ENCODE peak calls at places on chromosomes 16 and 17, in nine cellular contexts. F is cardiac muscle cell, O is nephron progenitor cell, N is fibroblast of mammary gland, L is HFF-Myc, Q is cardiac fibroblast, A is bronchial epithelial cell, X is colonic mucosa, B is upper lobe of right lung. Y is an unnamed sample.
A peak's percentile ranks its signal among the peaks of the same experiment; 100 is the strongest.

GRCh38 chr17:5584971-5585794 is 874 bp upstream of the NLRP1 start:
- DNase-seq in B (no peak), L (peak; percentile 39), F (peak; percentile 74), N (peak; percentile 81), A (peak; percentile 96), X (no peak), Q (peak; percentile 77), O (no peak), Y (no peak)

GRCh38 chr17:8408371-8408770 is 10.7 kb upstream of the RNF222 start:
- DNase-seq in L (no peak), O (no peak), F (no peak), Q (no peak), X (peak; percentile 65), B (no peak), A (peak; percentile 67), N (no peak), Y (no peak)

GRCh38 chr17:48520631-48521045 is 10.2 kb downstream of the HOXB1 start:
- DNase-seq in A (no peak), F (no peak), N (no peak), L (no peak), B (no peak), Q (peak; percentile 41), X (no peak), O (no peak), Y (no peak)

GRCh38 chr16:78005881-78006280 is 16.5 kb upstream of the CLEC3A start:
- DNase-seq in F (no peak), A (no peak), N (peak; percentile 4), B (no peak), O (no peak), X (no peak), L (no peak), Q (no peak), Y (no peak)

GRCh38 chr17:57511475-57512123 is 233.5 kb downstream of the CCDC182 start:
- DNase-seq in Q (no peak), O (no peak), F (no peak), B (no peak), A (no peak), X (no peak), L (no peak), N (no peak), Y (no peak)

GRCh38 chr16:29877266-29877961 is 14.4 kb upstream of the CDIPT start:
- DNase-seq in B (peak; percentile 82), X (peak; percentile 33), A (peak; percentile 74), Q (peak; percentile 35), O (peak; percentile 75), N (peak; percentile 50), F (peak; percentile 55), L (no peak), Y (no peak)

GRCh38 chr17:692116-692515 is 22.5 kb downstream of the VPS53 start:
- DNase-seq in O (no peak), Q (peak; percentile 73), L (no peak), A (no peak), X (no peak), N (peak; percentile 77), B (no peak), F (no peak), Y (no peak)

GRCh38 chr17:80413771-80414507 is 1.0 kb upstream of the ENDOV start:
- DNase-seq in N (no peak), Q (no peak), O (no peak), L (no peak), A (no peak), F (no peak), X (no peak), B (no peak), Y (no peak)

GRCh38 chr17:13362341-13363122 is 239.2 kb downstream of the HS3ST3A1 start:
- DNase-seq in X (no peak), F (peak; percentile 25), Q (peak; percentile 89), B (no peak), N (peak; percentile 96), L (peak; percentile 20), O (peak; percentile 21), A (peak; percentile 50), Y (no peak)

GRCh38 chr16:58426095-58426494 is 33.8 kb downstream of the GINS3 start:
- DNase-seq in F (no peak), X (no peak), L (no peak), A (no peak), N (no peak), B (no peak), Q (no peak), O (no peak), Y (no peak)

GRCh38 chr16:84302111-84302954 is 7.7 kb downstream of the WFDC1 start:
- DNase-seq in X (no peak), Q (peak; percentile 23), N (no peak), F (no peak), O (no peak), B (no peak), A (no peak), L (no peak), Y (no peak)

GRCh38 chr16:88971371-88972097 is 5.5 kb downstream of the CBFA2T3 start:
- DNase-seq in B (no peak), A (no peak), F (no peak), O (no peak), N (no peak), X (no peak), L (no peak), Q (no peak), Y (no peak)

GRCh38 chr17:37774508-37774907 is 29.6 kb upstream of the HNF1B start:
- DNase-seq in Q (no peak), A (no peak), F (no peak), L (no peak), O (no peak), N (no peak), B (no peak), X (no peak), Y (no peak)

GRCh38 chr17:55735784-55736405 is 13.2 kb upstream of the TMEM100 start:
- DNase-seq in Q (peak; percentile 76), A (peak; percentile 49), L (no peak), N (peak; percentile 77), X (peak; percentile 58), F (peak; percentile 75), O (peak; percentile 23), B (no peak), Y (no peak)

GRCh38 chr17:63464691-63465090 is 12.2 kb upstream of the ACE start:
- DNase-seq in X (no peak), A (no peak), N (no peak), F (no peak), L (no peak), Q (no peak), B (no peak), O (no peak), Y (no peak)

GRCh38 chr17:82876602-82877391 is 37.0 kb upstream of the ZNF750 start:
- DNase-seq in B (peak; percentile 92), O (peak; percentile 65), A (peak; percentile 80), Q (peak; percentile 58), X (peak; percentile 70), F (peak; percentile 81), N (peak; percentile 87), L (peak; percentile 29), Y (peak; percentile 88)

GRCh38 chr17:44844390-44844830 is 3.3 kb upstream of the HIGD1B start:
- DNase-seq in F (peak; percentile 41), Q (peak; percentile 24), X (no peak), L (no peak), N (no peak), A (no peak), O (no peak), B (no peak), Y (no peak)

GRCh38 chr17:4576729-4577322 is 7.5 kb upstream of the SMTNL2 start:
- DNase-seq in B (peak; percentile 49), F (peak; percentile 31), N (no peak), Q (no peak), X (no peak), O (peak; percentile 87), L (no peak), A (no peak), Y (no peak)

GRCh38 chr16:87895641-87896141 is 26.4 kb upstream of the SLC7A5 start:
- DNase-seq in A (no peak), B (no peak), N (peak; percentile 80), L (no peak), Q (peak; percentile 57), F (peak; percentile 17), O (no peak), X (no peak), Y (no peak)

DNA sequence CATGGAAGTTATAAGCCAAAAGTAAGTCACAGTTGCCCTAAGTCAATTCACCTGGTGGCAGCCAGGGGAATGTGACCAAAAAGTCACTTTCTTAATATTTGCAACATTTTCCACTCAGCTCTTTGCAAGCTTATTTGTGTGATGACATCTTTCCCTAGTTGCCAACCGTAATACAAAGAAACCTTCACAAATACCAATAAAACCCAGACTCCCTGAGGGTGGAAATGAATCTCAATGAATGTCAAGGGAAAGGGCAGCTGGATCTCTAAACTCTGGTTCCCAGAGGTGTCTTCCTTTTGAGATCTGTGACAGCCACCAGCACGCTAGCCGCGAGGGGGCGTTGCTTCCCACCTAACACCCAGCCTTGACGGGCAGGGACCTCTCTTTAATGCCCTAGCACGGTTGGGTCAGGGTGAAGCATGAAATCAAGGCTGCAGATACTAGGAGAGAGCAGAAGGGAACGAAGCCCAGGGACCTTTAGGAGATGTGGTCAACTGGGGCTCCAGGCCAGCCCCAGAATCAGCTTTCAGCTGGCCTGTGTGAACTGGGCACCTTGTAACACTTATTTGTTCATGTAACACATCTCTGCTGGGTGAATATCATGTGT is 82.2 kb downstream of the CMC2 start:
- DNase-seq in B (no peak), F (peak; percentile 78), Q (peak; percentile 79), A (peak; percentile 60), O (peak; percentile 64), X (peak; percentile 67), L (no peak), N (peak; percentile 61), Y (no peak)
- TF ChIP-seq CTCF in B (peak; percentile 41), F (peak; percentile 92), Q (peak; percentile 71), A (peak; percentile 82), O (peak; percentile 55), X (peak; percentile 30), L (peak; percentile 90), N (peak; percentile 65), Y (peak; percentile 74)

GRCh38 chr17:65043802-65044201 is 12.7 kb downstream of the GNA13 start:
- DNase-seq in Q (no peak), X (no peak), N (no peak), L (no peak), A (no peak), F (no peak), O (no peak), B (no peak), Y (no peak)
- TF ChIP-seq CTCF in Q (no peak), X (no peak), N (no peak), L (no peak), A (no peak), F (no peak), O (no peak), B (no peak), Y (no peak)

GRCh38 chr17:7186241-7186640 is 7.1 kb upstream of the ASGR1 start:
- DNase-seq in O (no peak), B (no peak), N (peak; percentile 22), L (no peak), F (no peak), X (no peak), Q (no peak), A (no peak), Y (peak; percentile 20)
- TF ChIP-seq CTCF in O (no peak), B (peak; percentile 18), N (peak; percentile 30), L (no peak), F (peak; percentile 31), X (no peak), Q (peak; percentile 32), A (peak; percentile 4), Y (peak; percentile 30)

DNA sequence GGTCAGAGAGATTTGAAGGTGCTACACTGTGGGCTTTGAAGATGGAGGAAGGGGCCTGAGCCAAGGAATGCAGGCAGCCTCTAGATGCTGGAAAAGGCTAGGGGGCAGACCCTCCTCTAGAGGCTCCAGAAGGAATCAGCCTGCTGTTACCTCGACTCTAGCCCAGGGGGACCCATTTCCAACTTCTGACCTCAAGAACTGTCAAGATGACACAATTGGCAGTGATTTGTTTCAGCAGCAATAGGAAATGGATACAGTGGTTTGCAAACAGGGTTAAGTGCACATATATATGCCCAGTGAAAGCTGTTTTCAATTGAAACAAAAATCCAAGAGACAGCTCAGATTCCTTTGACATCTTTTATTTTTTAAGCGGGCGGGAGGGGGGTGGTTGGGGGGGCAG is 3.7 kb upstream of the ZDHHC1 start:
- DNase-seq in X (no peak), L (no peak), Q (no peak), N (no peak), A (no peak), F (no peak), O (no peak), B (no peak), Y (no peak)
- TF ChIP-seq CTCF in X (no peak), L (no peak), Q (no peak), N (no peak), A (no peak), F (no peak), O (no peak), B (no peak), Y (no peak)

Y was measured in chondrocyte.